ENCODE peak calls at places on chromosome 21, in five cellular contexts. P, M, Y, E and H are unnamed samples.

GRCh38 chr21:32328595-32328994 is 29.9 kb downstream of the MRAP start:
- DNase-seq in P (no peak), M (no peak), Y (no peak), E (no peak), H (no peak)

GRCh38 chr21:38807481-38807880 is 1.8 kb downstream of the ETS2 start:
- DNase-seq in P (no peak), M (no peak), Y (no peak), E (no peak), H (no peak)

GRCh38 chr21:46159841-46160562 is 4.6 kb upstream of the FTCD start:
- DNase-seq in P (no peak), M (no peak), Y (no peak), E (no peak), H (no peak)

GRCh38 chr21:34078915-34079314 is 5.5 kb downstream of the MRPS6 start:
- DNase-seq in P (no peak), M (no peak), Y (no peak), E (no peak), H (no peak)

GRCh38 chr21:35984654-35985366 is 75.5 kb downstream of the SETD4 start:
- DNase-seq in P (no peak), M (no peak), Y (no peak), E (no peak), H (no peak)

GRCh38 chr21:33543505-33544129 is 779 bp downstream of the SON start:
- DNase-seq in P (no peak), M (no peak), Y (peak; percentile 68), E (no peak), H (no peak)

GRCh38 chr21:46289655-46290178 is 3.6 kb downstream of the YBEY start:
- DNase-seq in P (no peak), M (no peak), Y (no peak), E (no peak), H (no peak)

GRCh38 chr21:37074546-37074945 is 1.5 kb downstream of the TTC3 start:
- DNase-seq in P (no peak), M (no peak), Y (no peak), E (no peak), H (no peak)

GRCh38 chr21:40685121-40685630 is 161.8 kb downstream of the DSCAM start:
- DNase-seq in P (no peak), M (no peak), Y (no peak), E (no peak), H (no peak)

GRCh38 chr21:45302082-45303061 is 14.7 kb upstream of the POFUT2 start:
- DNase-seq in P (no peak), M (no peak), Y (no peak), E (no peak), H (no peak)

GRCh38 chr21:35045539-35046222 is 3.4 kb downstream of the RUNX1 start:
- DNase-seq in P (no peak), M (no peak), Y (no peak), E (no peak), H (no peak)

GRCh38 chr21:14526816-14527689 is 19.1 kb downstream of the SAMSN1 start:
- DNase-seq in P (no peak), M (no peak), Y (no peak), E (no peak), H (no peak)

GRCh38 chr21:20519076-20519475 is 479.1 kb upstream of the NCAM2 start:
- DNase-seq in P (no peak), M (no peak), Y (no peak), E (no peak), H (no peak)

GRCh38 chr21:43375827-43376795 is 50.8 kb downstream of the SIK1 start:
- DNase-seq in P (no peak), M (no peak), Y (no peak), E (no peak), H (no peak)

GRCh38 chr21:15935530-15935929 is 205.7 kb downstream of the USP25 start:
- DNase-seq in P (no peak), M (no peak), Y (no peak), E (no peak), H (no peak)

GRCh38 chr21:43374228-43374885 is 52.6 kb downstream of the SIK1 start:
- DNase-seq in P (no peak), M (no peak), Y (no peak), E (no peak), H (no peak)